ENCODE peak calls at places on chromosomes 11 and 22, in six cellular contexts. One of them, this sample, is unnamed.

GRCh38 chr22:46047841-46048595 is 71.1 kb upstream of the WNT7B start:
- DNase-seq in activated CD8-positive, alpha-beta memory T cell treated with anti-CD3 and anti-CD28 coated beads, Interleukin-2, amount 50 U/mL, for 4 hours: no peak
- DNase-seq in activated CD4-positive, alpha-beta T cell treated with anti-CD3 and anti-CD28 coated beads, Interleukin-2, amount 50 U/mL, for 48 hours: no peak
- DNase-seq in left ventricle myocardium superior: peak; percentile 55
- DNase-seq in left colon: peak; percentile 30
- DNase-seq in stimulated activated CD4-positive, alpha-beta T cell treated with anti-CD3 and anti-CD28 coated beads, Interleukin-4, amount 100 ng/mL, for 24 hours: no peak
- DNase-seq in this sample: no peak

GRCh38 chr22:26619510-26619909 is 1.7 kb upstream of the CRYBB1 start:
- DNase-seq in activated CD8-positive, alpha-beta memory T cell treated with anti-CD3 and anti-CD28 coated beads, Interleukin-2, amount 50 U/mL, for 4 hours: no peak
- DNase-seq in activated CD4-positive, alpha-beta T cell treated with anti-CD3 and anti-CD28 coated beads, Interleukin-2, amount 50 U/mL, for 48 hours: no peak
- DNase-seq in left ventricle myocardium superior: peak; percentile 32
- DNase-seq in left colon: no peak
- DNase-seq in stimulated activated CD4-positive, alpha-beta T cell treated with anti-CD3 and anti-CD28 coated beads, Interleukin-4, amount 100 ng/mL, for 24 hours: no peak
- DNase-seq in this sample: no peak

GRCh38 chr22:33049125-33049729 is 9.0 kb downstream of the SYN3 start:
- DNase-seq in activated CD8-positive, alpha-beta memory T cell treated with anti-CD3 and anti-CD28 coated beads, Interleukin-2, amount 50 U/mL, for 4 hours: peak; percentile 50
- DNase-seq in activated CD4-positive, alpha-beta T cell treated with anti-CD3 and anti-CD28 coated beads, Interleukin-2, amount 50 U/mL, for 48 hours: peak; percentile 69
- DNase-seq in left ventricle myocardium superior: peak; percentile 78
- DNase-seq in left colon: peak; percentile 34
- DNase-seq in stimulated activated CD4-positive, alpha-beta T cell treated with anti-CD3 and anti-CD28 coated beads, Interleukin-4, amount 100 ng/mL, for 24 hours: peak; percentile 64
- DNase-seq in this sample: peak; percentile 69

GRCh38 chr11:73907191-73907590 is 30.4 kb downstream of the PAAF1 start:
- DNase-seq in activated CD8-positive, alpha-beta memory T cell treated with anti-CD3 and anti-CD28 coated beads, Interleukin-2, amount 50 U/mL, for 4 hours: no peak
- DNase-seq in activated CD4-positive, alpha-beta T cell treated with anti-CD3 and anti-CD28 coated beads, Interleukin-2, amount 50 U/mL, for 48 hours: peak; percentile 21
- DNase-seq in left ventricle myocardium superior: no peak
- DNase-seq in left colon: no peak
- DNase-seq in stimulated activated CD4-positive, alpha-beta T cell treated with anti-CD3 and anti-CD28 coated beads, Interleukin-4, amount 100 ng/mL, for 24 hours: peak; percentile 4
- DNase-seq in this sample: no peak

GRCh38 chr11:58958500-58958899 is 19.2 kb downstream of the GLYATL1 start:
- DNase-seq in activated CD8-positive, alpha-beta memory T cell treated with anti-CD3 and anti-CD28 coated beads, Interleukin-2, amount 50 U/mL, for 4 hours: peak; percentile 24
- DNase-seq in activated CD4-positive, alpha-beta T cell treated with anti-CD3 and anti-CD28 coated beads, Interleukin-2, amount 50 U/mL, for 48 hours: peak; percentile 47
- DNase-seq in left ventricle myocardium superior: no peak
- DNase-seq in left colon: no peak
- DNase-seq in stimulated activated CD4-positive, alpha-beta T cell treated with anti-CD3 and anti-CD28 coated beads, Interleukin-4, amount 100 ng/mL, for 24 hours: peak; percentile 29
- DNase-seq in this sample: peak; percentile 51

GRCh38 chr11:82765466-82766034 is 31.9 kb upstream of the FAM181B start:
- DNase-seq in activated CD8-positive, alpha-beta memory T cell treated with anti-CD3 and anti-CD28 coated beads, Interleukin-2, amount 50 U/mL, for 4 hours: no peak
- DNase-seq in activated CD4-positive, alpha-beta T cell treated with anti-CD3 and anti-CD28 coated beads, Interleukin-2, amount 50 U/mL, for 48 hours: no peak
- DNase-seq in left ventricle myocardium superior: no peak
- DNase-seq in left colon: no peak
- DNase-seq in stimulated activated CD4-positive, alpha-beta T cell treated with anti-CD3 and anti-CD28 coated beads, Interleukin-4, amount 100 ng/mL, for 24 hours: no peak
- DNase-seq in this sample: no peak

GRCh38 chr11:5335166-5335565 is 8.2 kb downstream of the OR51B5 start:
- DNase-seq in activated CD8-positive, alpha-beta memory T cell treated with anti-CD3 and anti-CD28 coated beads, Interleukin-2, amount 50 U/mL, for 4 hours: no peak
- DNase-seq in activated CD4-positive, alpha-beta T cell treated with anti-CD3 and anti-CD28 coated beads, Interleukin-2, amount 50 U/mL, for 48 hours: no peak
- DNase-seq in left ventricle myocardium superior: no peak
- DNase-seq in left colon: no peak
- DNase-seq in stimulated activated CD4-positive, alpha-beta T cell treated with anti-CD3 and anti-CD28 coated beads, Interleukin-4, amount 100 ng/mL, for 24 hours: no peak
- DNase-seq in this sample: no peak

GRCh38 chr11:130999086-130999485 is 82.8 kb upstream of the SNX19 start:
- DNase-seq in activated CD8-positive, alpha-beta memory T cell treated with anti-CD3 and anti-CD28 coated beads, Interleukin-2, amount 50 U/mL, for 4 hours: no peak
- DNase-seq in activated CD4-positive, alpha-beta T cell treated with anti-CD3 and anti-CD28 coated beads, Interleukin-2, amount 50 U/mL, for 48 hours: no peak
- DNase-seq in left ventricle myocardium superior: no peak
- DNase-seq in left colon: no peak
- DNase-seq in stimulated activated CD4-positive, alpha-beta T cell treated with anti-CD3 and anti-CD28 coated beads, Interleukin-4, amount 100 ng/mL, for 24 hours: no peak
- DNase-seq in this sample: no peak

GRCh38 chr22:46815896-46816721 is 53.7 kb downstream of the TBC1D22A start:
- DNase-seq in activated CD8-positive, alpha-beta memory T cell treated with anti-CD3 and anti-CD28 coated beads, Interleukin-2, amount 50 U/mL, for 4 hours: no peak
- DNase-seq in activated CD4-positive, alpha-beta T cell treated with anti-CD3 and anti-CD28 coated beads, Interleukin-2, amount 50 U/mL, for 48 hours: no peak
- DNase-seq in left ventricle myocardium superior: no peak
- DNase-seq in left colon: no peak
- DNase-seq in stimulated activated CD4-positive, alpha-beta T cell treated with anti-CD3 and anti-CD28 coated beads, Interleukin-4, amount 100 ng/mL, for 24 hours: no peak
- DNase-seq in this sample: no peak

GRCh38 chr11:13335319-13335718 is 57.7 kb downstream of the BMAL1 start:
- DNase-seq in activated CD8-positive, alpha-beta memory T cell treated with anti-CD3 and anti-CD28 coated beads, Interleukin-2, amount 50 U/mL, for 4 hours: peak; percentile 70
- DNase-seq in activated CD4-positive, alpha-beta T cell treated with anti-CD3 and anti-CD28 coated beads, Interleukin-2, amount 50 U/mL, for 48 hours: peak; percentile 81
- DNase-seq in left ventricle myocardium superior: peak; percentile 62
- DNase-seq in left colon: peak; percentile 43
- DNase-seq in stimulated activated CD4-positive, alpha-beta T cell treated with anti-CD3 and anti-CD28 coated beads, Interleukin-4, amount 100 ng/mL, for 24 hours: peak; percentile 77
- DNase-seq in this sample: peak; percentile 83

GRCh38 chr22:48869161-48869560 is 958.5 kb downstream of the BRD1 start:
- DNase-seq in activated CD8-positive, alpha-beta memory T cell treated with anti-CD3 and anti-CD28 coated beads, Interleukin-2, amount 50 U/mL, for 4 hours: no peak
- DNase-seq in activated CD4-positive, alpha-beta T cell treated with anti-CD3 and anti-CD28 coated beads, Interleukin-2, amount 50 U/mL, for 48 hours: no peak
- DNase-seq in left ventricle myocardium superior: peak; percentile 14
- DNase-seq in left colon: peak; percentile 10
- DNase-seq in stimulated activated CD4-positive, alpha-beta T cell treated with anti-CD3 and anti-CD28 coated beads, Interleukin-4, amount 100 ng/mL, for 24 hours: no peak
- DNase-seq in this sample: no peak

GRCh38 chr22:23685205-23685784 is 5.5 kb upstream of the RGL4 start:
- DNase-seq in activated CD8-positive, alpha-beta memory T cell treated with anti-CD3 and anti-CD28 coated beads, Interleukin-2, amount 50 U/mL, for 4 hours: no peak
- DNase-seq in activated CD4-positive, alpha-beta T cell treated with anti-CD3 and anti-CD28 coated beads, Interleukin-2, amount 50 U/mL, for 48 hours: no peak
- DNase-seq in left ventricle myocardium superior: no peak
- DNase-seq in left colon: no peak
- DNase-seq in stimulated activated CD4-positive, alpha-beta T cell treated with anti-CD3 and anti-CD28 coated beads, Interleukin-4, amount 100 ng/mL, for 24 hours: no peak
- DNase-seq in this sample: no peak

GRCh38 chr11:102244681-102245409 is 72.4 kb upstream of the BIRC3 start:
- DNase-seq in activated CD8-positive, alpha-beta memory T cell treated with anti-CD3 and anti-CD28 coated beads, Interleukin-2, amount 50 U/mL, for 4 hours: no peak
- DNase-seq in activated CD4-positive, alpha-beta T cell treated with anti-CD3 and anti-CD28 coated beads, Interleukin-2, amount 50 U/mL, for 48 hours: no peak
- DNase-seq in left ventricle myocardium superior: no peak
- DNase-seq in left colon: no peak
- DNase-seq in stimulated activated CD4-positive, alpha-beta T cell treated with anti-CD3 and anti-CD28 coated beads, Interleukin-4, amount 100 ng/mL, for 24 hours: no peak
- DNase-seq in this sample: no peak

GRCh38 chr11:12765428-12765827 is 91.2 kb downstream of the TEAD1 start:
- DNase-seq in activated CD8-positive, alpha-beta memory T cell treated with anti-CD3 and anti-CD28 coated beads, Interleukin-2, amount 50 U/mL, for 4 hours: no peak
- DNase-seq in activated CD4-positive, alpha-beta T cell treated with anti-CD3 and anti-CD28 coated beads, Interleukin-2, amount 50 U/mL, for 48 hours: no peak
- DNase-seq in left ventricle myocardium superior: peak; percentile 69
- DNase-seq in left colon: no peak
- DNase-seq in stimulated activated CD4-positive, alpha-beta T cell treated with anti-CD3 and anti-CD28 coated beads, Interleukin-4, amount 100 ng/mL, for 24 hours: no peak
- DNase-seq in this sample: no peak

GRCh38 chr11:47408598-47409439 is 429 bp downstream of the SLC39A13 start:
- DNase-seq in activated CD8-positive, alpha-beta memory T cell treated with anti-CD3 and anti-CD28 coated beads, Interleukin-2, amount 50 U/mL, for 4 hours: no peak
- DNase-seq in activated CD4-positive, alpha-beta T cell treated with anti-CD3 and anti-CD28 coated beads, Interleukin-2, amount 50 U/mL, for 48 hours: peak; percentile 33
- DNase-seq in left ventricle myocardium superior: peak; percentile 57
- DNase-seq in left colon: peak; percentile 53
- DNase-seq in stimulated activated CD4-positive, alpha-beta T cell treated with anti-CD3 and anti-CD28 coated beads, Interleukin-4, amount 100 ng/mL, for 24 hours: no peak
- DNase-seq in this sample: no peak

GRCh38 chr11:64553554-64554201 is 37.3 kb upstream of the SLC22A12 start:
- DNase-seq in activated CD8-positive, alpha-beta memory T cell treated with anti-CD3 and anti-CD28 coated beads, Interleukin-2, amount 50 U/mL, for 4 hours: peak; percentile 60
- DNase-seq in activated CD4-positive, alpha-beta T cell treated with anti-CD3 and anti-CD28 coated beads, Interleukin-2, amount 50 U/mL, for 48 hours: peak; percentile 69
- DNase-seq in left ventricle myocardium superior: peak; percentile 78
- DNase-seq in left colon: peak; percentile 64
- DNase-seq in stimulated activated CD4-positive, alpha-beta T cell treated with anti-CD3 and anti-CD28 coated beads, Interleukin-4, amount 100 ng/mL, for 24 hours: peak; percentile 64
- DNase-seq in this sample: peak; percentile 59

GRCh38 chr11:129075757-129076156 is 116.4 kb downstream of the ARHGAP32 start:
- DNase-seq in activated CD8-positive, alpha-beta memory T cell treated with anti-CD3 and anti-CD28 coated beads, Interleukin-2, amount 50 U/mL, for 4 hours: no peak
- DNase-seq in activated CD4-positive, alpha-beta T cell treated with anti-CD3 and anti-CD28 coated beads, Interleukin-2, amount 50 U/mL, for 48 hours: no peak
- DNase-seq in left ventricle myocardium superior: no peak
- DNase-seq in left colon: no peak
- DNase-seq in stimulated activated CD4-positive, alpha-beta T cell treated with anti-CD3 and anti-CD28 coated beads, Interleukin-4, amount 100 ng/mL, for 24 hours: no peak
- DNase-seq in this sample: no peak

GRCh38 chr11:82701847-82702520 is 31.7 kb downstream of the FAM181B start:
- DNase-seq in activated CD8-positive, alpha-beta memory T cell treated with anti-CD3 and anti-CD28 coated beads, Interleukin-2, amount 50 U/mL, for 4 hours: no peak
- DNase-seq in activated CD4-positive, alpha-beta T cell treated with anti-CD3 and anti-CD28 coated beads, Interleukin-2, amount 50 U/mL, for 48 hours: peak; percentile 23
- DNase-seq in left ventricle myocardium superior: no peak
- DNase-seq in left colon: no peak
- DNase-seq in stimulated activated CD4-positive, alpha-beta T cell treated with anti-CD3 and anti-CD28 coated beads, Interleukin-4, amount 100 ng/mL, for 24 hours: no peak
- DNase-seq in this sample: peak; percentile 43

GRCh38 chr11:36360833-36361232 is 64.7 kb downstream of the PRR5L start:
- DNase-seq in activated CD8-positive, alpha-beta memory T cell treated with anti-CD3 and anti-CD28 coated beads, Interleukin-2, amount 50 U/mL, for 4 hours: no peak
- DNase-seq in activated CD4-positive, alpha-beta T cell treated with anti-CD3 and anti-CD28 coated beads, Interleukin-2, amount 50 U/mL, for 48 hours: no peak
- DNase-seq in left ventricle myocardium superior: no peak
- DNase-seq in left colon: no peak
- DNase-seq in stimulated activated CD4-positive, alpha-beta T cell treated with anti-CD3 and anti-CD28 coated beads, Interleukin-4, amount 100 ng/mL, for 24 hours: no peak
- DNase-seq in this sample: no peak

GRCh38 chr22:26406118-26406517 is 22.9 kb upstream of the ASPHD2 start:
- DNase-seq in activated CD8-positive, alpha-beta memory T cell treated with anti-CD3 and anti-CD28 coated beads, Interleukin-2, amount 50 U/mL, for 4 hours: no peak
- DNase-seq in activated CD4-positive, alpha-beta T cell treated with anti-CD3 and anti-CD28 coated beads, Interleukin-2, amount 50 U/mL, for 48 hours: no peak
- DNase-seq in left ventricle myocardium superior: no peak
- DNase-seq in left colon: no peak
- DNase-seq in stimulated activated CD4-positive, alpha-beta T cell treated with anti-CD3 and anti-CD28 coated beads, Interleukin-4, amount 100 ng/mL, for 24 hours: no peak
- DNase-seq in this sample: no peak

GRCh38 chr11:86204356-86204755 is 40.2 kb upstream of the EED start:
- DNase-seq in activated CD8-positive, alpha-beta memory T cell treated with anti-CD3 and anti-CD28 coated beads, Interleukin-2, amount 50 U/mL, for 4 hours: no peak
- DNase-seq in activated CD4-positive, alpha-beta T cell treated with anti-CD3 and anti-CD28 coated beads, Interleukin-2, amount 50 U/mL, for 48 hours: no peak
- DNase-seq in left ventricle myocardium superior: no peak
- DNase-seq in left colon: no peak
- DNase-seq in stimulated activated CD4-positive, alpha-beta T cell treated with anti-CD3 and anti-CD28 coated beads, Interleukin-4, amount 100 ng/mL, for 24 hours: no peak
- DNase-seq in this sample: no peak

GRCh38 chr11:119666061-119666460 is 62.9 kb downstream of the NECTIN1 start:
- DNase-seq in activated CD8-positive, alpha-beta memory T cell treated with anti-CD3 and anti-CD28 coated beads, Interleukin-2, amount 50 U/mL, for 4 hours: no peak
- DNase-seq in activated CD4-positive, alpha-beta T cell treated with anti-CD3 and anti-CD28 coated beads, Interleukin-2, amount 50 U/mL, for 48 hours: no peak
- DNase-seq in left ventricle myocardium superior: no peak
- DNase-seq in left colon: no peak
- DNase-seq in stimulated activated CD4-positive, alpha-beta T cell treated with anti-CD3 and anti-CD28 coated beads, Interleukin-4, amount 100 ng/mL, for 24 hours: no peak
- DNase-seq in this sample: no peak

GRCh38 chr11:79165908-79166307 is 274.9 kb downstream of the TENM4 start:
- DNase-seq in activated CD8-positive, alpha-beta memory T cell treated with anti-CD3 and anti-CD28 coated beads, Interleukin-2, amount 50 U/mL, for 4 hours: no peak
- DNase-seq in activated CD4-positive, alpha-beta T cell treated with anti-CD3 and anti-CD28 coated beads, Interleukin-2, amount 50 U/mL, for 48 hours: no peak
- DNase-seq in left ventricle myocardium superior: no peak
- DNase-seq in left colon: no peak
- DNase-seq in stimulated activated CD4-positive, alpha-beta T cell treated with anti-CD3 and anti-CD28 coated beads, Interleukin-4, amount 100 ng/mL, for 24 hours: no peak
- DNase-seq in this sample: no peak

GRCh38 chr11:15913261-15913660 is 443.1 kb downstream of the SOX6 start:
- DNase-seq in activated CD8-positive, alpha-beta memory T cell treated with anti-CD3 and anti-CD28 coated beads, Interleukin-2, amount 50 U/mL, for 4 hours: no peak
- DNase-seq in activated CD4-positive, alpha-beta T cell treated with anti-CD3 and anti-CD28 coated beads, Interleukin-2, amount 50 U/mL, for 48 hours: no peak
- DNase-seq in left ventricle myocardium superior: no peak
- DNase-seq in left colon: no peak
- DNase-seq in stimulated activated CD4-positive, alpha-beta T cell treated with anti-CD3 and anti-CD28 coated beads, Interleukin-4, amount 100 ng/mL, for 24 hours: no peak
- DNase-seq in this sample: no peak

GRCh38 chr11:73189723-73190556 is 28.1 kb upstream of the P2RY2 start:
- DNase-seq in activated CD8-positive, alpha-beta memory T cell treated with anti-CD3 and anti-CD28 coated beads, Interleukin-2, amount 50 U/mL, for 4 hours: no peak
- DNase-seq in activated CD4-positive, alpha-beta T cell treated with anti-CD3 and anti-CD28 coated beads, Interleukin-2, amount 50 U/mL, for 48 hours: no peak
- DNase-seq in left ventricle myocardium superior: no peak
- DNase-seq in left colon: no peak
- DNase-seq in stimulated activated CD4-positive, alpha-beta T cell treated with anti-CD3 and anti-CD28 coated beads, Interleukin-4, amount 100 ng/mL, for 24 hours: no peak
- DNase-seq in this sample: no peak

GRCh38 chr22:18028817-18029527 is 4.6 kb upstream of the MICAL3 start:
- DNase-seq in activated CD8-positive, alpha-beta memory T cell treated with anti-CD3 and anti-CD28 coated beads, Interleukin-2, amount 50 U/mL, for 4 hours: no peak
- DNase-seq in activated CD4-positive, alpha-beta T cell treated with anti-CD3 and anti-CD28 coated beads, Interleukin-2, amount 50 U/mL, for 48 hours: no peak
- DNase-seq in left ventricle myocardium superior: no peak
- DNase-seq in left colon: no peak
- DNase-seq in stimulated activated CD4-positive, alpha-beta T cell treated with anti-CD3 and anti-CD28 coated beads, Interleukin-4, amount 100 ng/mL, for 24 hours: no peak
- DNase-seq in this sample: no peak

GRCh38 chr22:37731804-37732471 is 35.1 kb downstream of the TRIOBP start:
- DNase-seq in activated CD8-positive, alpha-beta memory T cell treated with anti-CD3 and anti-CD28 coated beads, Interleukin-2, amount 50 U/mL, for 4 hours: no peak
- DNase-seq in activated CD4-positive, alpha-beta T cell treated with anti-CD3 and anti-CD28 coated beads, Interleukin-2, amount 50 U/mL, for 48 hours: no peak
- DNase-seq in left ventricle myocardium superior: no peak
- DNase-seq in left colon: peak; percentile 65
- DNase-seq in stimulated activated CD4-positive, alpha-beta T cell treated with anti-CD3 and anti-CD28 coated beads, Interleukin-4, amount 100 ng/mL, for 24 hours: no peak
- DNase-seq in this sample: no peak

GRCh38 chr11:18986744-18987143 is 47.5 kb upstream of the MRGPRX1 start:
- DNase-seq in activated CD8-positive, alpha-beta memory T cell treated with anti-CD3 and anti-CD28 coated beads, Interleukin-2, amount 50 U/mL, for 4 hours: no peak
- DNase-seq in activated CD4-positive, alpha-beta T cell treated with anti-CD3 and anti-CD28 coated beads, Interleukin-2, amount 50 U/mL, for 48 hours: no peak
- DNase-seq in left ventricle myocardium superior: no peak
- DNase-seq in left colon: no peak
- DNase-seq in stimulated activated CD4-positive, alpha-beta T cell treated with anti-CD3 and anti-CD28 coated beads, Interleukin-4, amount 100 ng/mL, for 24 hours: no peak
- DNase-seq in this sample: no peak

GRCh38 chr11:14423633-14424032 is 64.7 kb upstream of the RRAS2 start:
- DNase-seq in activated CD8-positive, alpha-beta memory T cell treated with anti-CD3 and anti-CD28 coated beads, Interleukin-2, amount 50 U/mL, for 4 hours: no peak
- DNase-seq in activated CD4-positive, alpha-beta T cell treated with anti-CD3 and anti-CD28 coated beads, Interleukin-2, amount 50 U/mL, for 48 hours: no peak
- DNase-seq in left ventricle myocardium superior: no peak
- DNase-seq in left colon: no peak
- DNase-seq in stimulated activated CD4-positive, alpha-beta T cell treated with anti-CD3 and anti-CD28 coated beads, Interleukin-4, amount 100 ng/mL, for 24 hours: no peak
- DNase-seq in this sample: no peak

GRCh38 chr22:50245214-50246072 is 620 bp upstream of the TUBGCP6 start:
- DNase-seq in activated CD8-positive, alpha-beta memory T cell treated with anti-CD3 and anti-CD28 coated beads, Interleukin-2, amount 50 U/mL, for 4 hours: no peak
- DNase-seq in activated CD4-positive, alpha-beta T cell treated with anti-CD3 and anti-CD28 coated beads, Interleukin-2, amount 50 U/mL, for 48 hours: no peak
- DNase-seq in left ventricle myocardium superior: no peak
- DNase-seq in left colon: no peak
- DNase-seq in stimulated activated CD4-positive, alpha-beta T cell treated with anti-CD3 and anti-CD28 coated beads, Interleukin-4, amount 100 ng/mL, for 24 hours: no peak
- DNase-seq in this sample: no peak

GRCh38 chr22:23207786-23208325 is 27.5 kb downstream of the BCR start:
- DNase-seq in activated CD8-positive, alpha-beta memory T cell treated with anti-CD3 and anti-CD28 coated beads, Interleukin-2, amount 50 U/mL, for 4 hours: no peak
- DNase-seq in activated CD4-positive, alpha-beta T cell treated with anti-CD3 and anti-CD28 coated beads, Interleukin-2, amount 50 U/mL, for 48 hours: no peak
- DNase-seq in left ventricle myocardium superior: no peak
- DNase-seq in left colon: no peak
- DNase-seq in stimulated activated CD4-positive, alpha-beta T cell treated with anti-CD3 and anti-CD28 coated beads, Interleukin-4, amount 100 ng/mL, for 24 hours: no peak
- DNase-seq in this sample: no peak

GRCh38 chr11:70552167-70552435 is 153.8 kb downstream of the CTTN start:
- DNase-seq in activated CD8-positive, alpha-beta memory T cell treated with anti-CD3 and anti-CD28 coated beads, Interleukin-2, amount 50 U/mL, for 4 hours: no peak
- DNase-seq in activated CD4-positive, alpha-beta T cell treated with anti-CD3 and anti-CD28 coated beads, Interleukin-2, amount 50 U/mL, for 48 hours: no peak
- DNase-seq in left ventricle myocardium superior: no peak
- DNase-seq in left colon: no peak
- DNase-seq in stimulated activated CD4-positive, alpha-beta T cell treated with anti-CD3 and anti-CD28 coated beads, Interleukin-4, amount 100 ng/mL, for 24 hours: no peak
- DNase-seq in this sample: no peak

GRCh38 chr11:128587415-128587814 is at the start of gene ETS1:
- DNase-seq in activated CD8-positive, alpha-beta memory T cell treated with anti-CD3 and anti-CD28 coated beads, Interleukin-2, amount 50 U/mL, for 4 hours: no peak
- DNase-seq in activated CD4-positive, alpha-beta T cell treated with anti-CD3 and anti-CD28 coated beads, Interleukin-2, amount 50 U/mL, for 48 hours: no peak
- DNase-seq in left ventricle myocardium superior: no peak
- DNase-seq in left colon: no peak
- DNase-seq in stimulated activated CD4-positive, alpha-beta T cell treated with anti-CD3 and anti-CD28 coated beads, Interleukin-4, amount 100 ng/mL, for 24 hours: no peak
- DNase-seq in this sample: no peak

GRCh38 chr11:86606849-86607481 is 65.5 kb downstream of the ME3 start:
- DNase-seq in activated CD8-positive, alpha-beta memory T cell treated with anti-CD3 and anti-CD28 coated beads, Interleukin-2, amount 50 U/mL, for 4 hours: no peak
- DNase-seq in activated CD4-positive, alpha-beta T cell treated with anti-CD3 and anti-CD28 coated beads, Interleukin-2, amount 50 U/mL, for 48 hours: no peak
- DNase-seq in left ventricle myocardium superior: no peak
- DNase-seq in left colon: no peak
- DNase-seq in stimulated activated CD4-positive, alpha-beta T cell treated with anti-CD3 and anti-CD28 coated beads, Interleukin-4, amount 100 ng/mL, for 24 hours: no peak
- DNase-seq in this sample: no peak

This sample was measured in activated CD8-positive, alpha-beta T cell treated with anti-CD3 and anti-CD28 coated beads, Interleukin-2, amount 10 ng/mL, durations not matched to agents 7 days and 5 days.